ENCODE peak calls at places on chromosomes 1 and 21, in six cellular contexts. One of them, this sample, is unnamed.

GRCh38 chr1:206472454-206472853 is 2.2 kb downstream of the IKBKE start:
- DNase-seq in IMR-90: peak
- DNase-seq in mesenchymal stem cell: peak
- DNase-seq in trophoblast cell: no peak
- DNase-seq in neuronal stem cell: no peak
- DNase-seq in H1: no peak
- DNase-seq in this sample: peak

GRCh38 chr1:52631759-52632331 is 1.1 kb upstream of the SHISAL2A start:
- DNase-seq in IMR-90: no peak
- DNase-seq in mesenchymal stem cell: no peak
- DNase-seq in trophoblast cell: no peak
- DNase-seq in neuronal stem cell: no peak
- DNase-seq in H1: no peak
- DNase-seq in this sample: peak

GRCh38 chr1:89361681-89362080 is 2.2 kb upstream of the GBP6 start:
- DNase-seq in IMR-90: no peak
- DNase-seq in mesenchymal stem cell: no peak
- DNase-seq in trophoblast cell: no peak
- DNase-seq in neuronal stem cell: no peak
- DNase-seq in H1: no peak
- DNase-seq in this sample: no peak

GRCh38 chr1:7975212-7975865 is 13.8 kb downstream of the PARK7 start:
- DNase-seq in IMR-90: peak
- DNase-seq in mesenchymal stem cell: peak
- DNase-seq in trophoblast cell: peak
- DNase-seq in neuronal stem cell: peak
- DNase-seq in H1: peak
- DNase-seq in this sample: peak

GRCh38 chr1:6414443-6414844 is 5.3 kb downstream of the HES2 start:
- DNase-seq in IMR-90: peak
- DNase-seq in mesenchymal stem cell: peak
- DNase-seq in trophoblast cell: peak
- DNase-seq in neuronal stem cell: no peak
- DNase-seq in H1: peak
- DNase-seq in this sample: peak

GRCh38 chr1:205484985-205485967 is 19.2 kb upstream of the CDK18 start:
- DNase-seq in IMR-90: peak
- DNase-seq in mesenchymal stem cell: peak
- DNase-seq in trophoblast cell: peak
- DNase-seq in neuronal stem cell: peak
- DNase-seq in H1: peak
- DNase-seq in this sample: peak

GRCh38 chr1:168053681-168054080 is 83.0 kb downstream of the GPR161 start:
- DNase-seq in IMR-90: no peak
- DNase-seq in mesenchymal stem cell: no peak
- DNase-seq in trophoblast cell: no peak
- DNase-seq in neuronal stem cell: no peak
- DNase-seq in H1: no peak
- DNase-seq in this sample: no peak

GRCh38 chr21:36306872-36307534 is 13.0 kb upstream of the MORC3 start:
- DNase-seq in IMR-90: no peak
- DNase-seq in mesenchymal stem cell: no peak
- DNase-seq in trophoblast cell: peak
- DNase-seq in neuronal stem cell: no peak
- DNase-seq in H1: no peak
- DNase-seq in this sample: no peak

GRCh38 chr1:221634606-221635005 is 107.3 kb downstream of the DUSP10 start:
- DNase-seq in IMR-90: peak
- DNase-seq in mesenchymal stem cell: peak
- DNase-seq in trophoblast cell: no peak
- DNase-seq in neuronal stem cell: no peak
- DNase-seq in H1: no peak
- DNase-seq in this sample: no peak

GRCh38 chr1:63864224-63864623 is 90.4 kb downstream of the ROR1 start:
- DNase-seq in IMR-90: peak
- DNase-seq in mesenchymal stem cell: no peak
- DNase-seq in trophoblast cell: no peak
- DNase-seq in neuronal stem cell: no peak
- DNase-seq in H1: no peak
- DNase-seq in this sample: no peak

GRCh38 chr1:171984850-171985485 is 143.7 kb downstream of the DNM3 start:
- DNase-seq in IMR-90: peak
- DNase-seq in mesenchymal stem cell: peak
- DNase-seq in trophoblast cell: no peak
- DNase-seq in neuronal stem cell: no peak
- DNase-seq in H1: no peak
- DNase-seq in this sample: peak

GRCh38 chr1:23385119-23385621 is 15.5 kb upstream of the ZNF436 start:
- DNase-seq in IMR-90: peak
- DNase-seq in mesenchymal stem cell: peak
- DNase-seq in trophoblast cell: peak
- DNase-seq in neuronal stem cell: no peak
- DNase-seq in H1: no peak
- DNase-seq in this sample: no peak

GRCh38 chr1:71770121-71770520 is 512.2 kb downstream of the NEGR1 start:
- DNase-seq in IMR-90: peak
- DNase-seq in mesenchymal stem cell: no peak
- DNase-seq in trophoblast cell: no peak
- DNase-seq in neuronal stem cell: no peak
- DNase-seq in H1: no peak
- DNase-seq in this sample: no peak

GRCh38 chr21:43761886-43762285 is 14.2 kb downstream of the CSTB start:
- DNase-seq in IMR-90: no peak
- DNase-seq in mesenchymal stem cell: no peak
- DNase-seq in trophoblast cell: no peak
- DNase-seq in neuronal stem cell: no peak
- DNase-seq in H1: no peak
- DNase-seq in this sample: no peak

DNA sequence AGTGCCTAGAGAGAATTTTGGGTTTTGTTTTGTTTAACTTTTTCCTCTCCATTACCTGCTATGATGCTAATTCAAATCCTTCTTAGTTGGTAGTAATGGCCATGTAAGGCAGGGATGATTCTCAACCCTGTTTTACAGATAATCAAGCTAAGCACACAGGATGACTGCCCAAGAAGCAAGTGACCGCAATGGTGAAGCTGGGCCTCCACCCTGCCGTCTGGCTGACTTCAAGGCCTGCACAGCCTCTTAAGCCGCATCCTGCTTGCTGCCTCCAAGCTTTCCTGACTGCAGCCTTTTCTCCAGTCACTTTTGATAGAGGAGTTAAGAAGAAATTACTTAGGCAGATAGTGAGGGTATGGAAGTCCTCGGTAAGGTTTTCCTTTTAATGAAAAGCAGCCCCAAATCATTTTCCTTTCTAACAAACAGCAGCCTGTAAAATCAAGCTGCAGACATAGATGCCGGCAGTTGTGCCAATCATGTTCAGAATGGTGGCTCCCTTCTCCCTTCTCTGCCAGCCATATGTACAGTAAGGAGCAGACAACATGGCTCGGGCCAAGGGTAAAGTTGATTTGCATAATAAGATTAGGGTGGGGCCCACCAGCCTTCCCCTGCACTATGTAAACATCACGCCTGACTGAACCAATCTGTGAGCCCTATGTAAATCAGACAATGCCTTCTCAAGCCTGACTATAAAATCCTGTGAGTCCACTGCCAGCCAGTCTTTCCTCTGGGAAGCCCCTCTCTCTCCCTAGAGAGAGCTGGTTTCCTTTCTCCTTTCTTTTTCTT is 8.8 kb upstream of the CTBS start:
- DNase-seq in IMR-90: no peak
- DNase-seq in mesenchymal stem cell: peak
- DNase-seq in trophoblast cell: no peak
- DNase-seq in neuronal stem cell: no peak
- DNase-seq in H1: no peak
- DNase-seq in this sample: peak
- H4K8ac ChIP-seq in IMR-90: no peak
- H4K8ac ChIP-seq in mesenchymal stem cell: peak
- H4K8ac ChIP-seq in trophoblast cell: no peak
- H4K8ac ChIP-seq in neuronal stem cell: no peak
- H4K8ac ChIP-seq in H1: no peak
- H4K8ac ChIP-seq in this sample: no peak

DNA sequence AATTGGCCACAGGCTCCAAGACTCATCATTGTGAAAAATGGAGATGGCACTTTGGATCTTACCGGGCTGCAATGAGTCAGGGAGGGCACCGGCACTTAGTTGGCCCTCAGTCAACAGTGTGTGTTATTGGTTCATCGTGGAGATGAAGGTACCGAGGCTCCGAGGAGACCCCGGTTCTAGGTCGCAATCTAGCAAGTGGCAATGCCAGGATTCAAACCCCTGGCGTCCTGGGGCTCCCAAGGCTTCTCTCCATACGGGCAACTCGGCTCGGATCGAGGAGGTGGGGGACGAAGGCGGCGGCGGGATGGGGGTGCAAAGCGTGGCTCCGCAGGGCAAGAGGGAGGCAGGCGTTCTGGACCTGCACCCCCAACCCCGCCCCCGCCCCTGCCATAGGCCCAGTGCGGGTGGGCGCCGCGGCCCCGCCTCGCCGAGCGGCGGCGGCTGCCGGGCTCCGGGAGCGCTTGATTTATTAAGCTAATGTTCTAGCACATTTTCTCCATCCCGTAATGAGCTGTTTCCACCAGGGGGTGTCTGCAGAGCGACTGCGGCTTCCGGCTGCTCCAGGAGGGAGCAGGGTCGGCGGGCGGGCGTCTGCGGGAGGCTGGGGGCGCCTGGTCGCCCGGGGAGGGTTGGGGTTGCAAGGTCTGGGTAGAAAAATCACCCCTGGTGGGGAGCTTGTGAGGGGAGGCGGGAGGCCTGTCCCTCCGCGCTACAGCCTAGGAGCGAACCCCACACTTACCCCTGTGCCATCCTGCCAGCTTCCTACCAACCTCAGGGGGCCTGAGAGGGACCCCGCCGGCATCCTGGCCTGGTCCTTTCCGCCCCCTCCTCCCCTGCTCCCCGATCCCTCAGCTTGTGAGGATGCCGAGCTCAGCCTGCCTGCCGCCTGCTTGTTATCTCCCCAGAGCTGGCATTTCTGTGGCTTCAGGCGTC is 48.7 kb upstream of the ACOT11 start:
- DNase-seq in IMR-90: peak
- DNase-seq in mesenchymal stem cell: peak
- DNase-seq in trophoblast cell: no peak
- DNase-seq in neuronal stem cell: no peak
- DNase-seq in H1: peak
- DNase-seq in this sample: peak
- H3K4me3 ChIP-seq in IMR-90: peak
- H3K4me3 ChIP-seq in mesenchymal stem cell: peak
- H3K4me3 ChIP-seq in trophoblast cell: no peak
- H3K4me3 ChIP-seq in neuronal stem cell: peak
- H3K4me3 ChIP-seq in H1: peak
- H3K4me3 ChIP-seq in this sample: no peak

GRCh38 chr1:91057784-91058183 is 35.9 kb upstream of the ZNF644 start:
- DNase-seq in IMR-90: no peak
- DNase-seq in mesenchymal stem cell: no peak
- DNase-seq in trophoblast cell: no peak
- DNase-seq in neuronal stem cell: no peak
- DNase-seq in H1: no peak
- DNase-seq in this sample: no peak

GRCh38 chr1:91059157-91059556 is 37.3 kb upstream of the ZNF644 start:
- DNase-seq in IMR-90: no peak
- DNase-seq in mesenchymal stem cell: no peak
- DNase-seq in trophoblast cell: no peak
- DNase-seq in neuronal stem cell: no peak
- DNase-seq in H1: no peak
- DNase-seq in this sample: no peak

GRCh38 chr1:91053630-91054029 is 31.8 kb upstream of the ZNF644 start:
- DNase-seq in IMR-90: no peak
- DNase-seq in mesenchymal stem cell: no peak
- DNase-seq in trophoblast cell: no peak
- DNase-seq in neuronal stem cell: no peak
- DNase-seq in H1: no peak
- DNase-seq in this sample: no peak

DNA sequence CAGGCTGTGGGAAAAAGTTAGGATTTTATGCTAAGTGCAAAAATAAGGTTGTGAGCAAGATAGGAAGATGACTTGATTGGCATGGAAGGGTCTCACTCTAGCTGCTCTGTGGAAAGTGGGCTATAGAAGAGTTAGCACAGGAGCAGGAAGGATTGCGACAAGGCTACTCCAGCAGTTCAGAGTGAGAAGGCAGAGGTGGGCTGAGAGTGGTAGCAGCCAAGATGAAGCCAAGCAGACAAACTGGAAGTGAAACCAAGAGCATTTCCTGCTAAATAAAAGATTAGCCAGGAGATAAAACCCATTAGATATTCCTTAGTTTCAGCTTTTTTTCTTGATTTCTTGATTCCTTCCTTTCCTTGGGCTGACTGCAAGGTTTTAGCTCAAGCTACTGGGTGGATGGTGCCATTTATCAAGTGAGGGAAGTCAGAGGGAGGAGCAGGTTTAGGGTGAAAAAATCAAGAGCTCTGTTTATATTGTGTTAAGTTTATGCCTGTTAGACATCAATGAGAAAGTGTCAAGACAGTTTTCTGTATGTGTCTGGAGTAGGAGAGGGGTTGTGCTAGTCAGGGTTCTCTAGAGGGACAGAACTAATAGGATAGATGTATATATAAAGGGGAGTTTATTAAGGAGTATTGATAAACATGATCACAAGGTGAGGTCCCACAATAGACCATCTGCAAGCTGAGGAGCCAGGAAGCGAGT is 33.1 kb upstream of the ZNF644 start:
- DNase-seq in IMR-90: no peak
- DNase-seq in mesenchymal stem cell: peak
- DNase-seq in trophoblast cell: no peak
- DNase-seq in neuronal stem cell: no peak
- DNase-seq in H1: no peak
- DNase-seq in this sample: no peak
- H4K8ac ChIP-seq in IMR-90: no peak
- H4K8ac ChIP-seq in mesenchymal stem cell: no peak
- H4K8ac ChIP-seq in trophoblast cell: no peak
- H4K8ac ChIP-seq in neuronal stem cell: no peak
- H4K8ac ChIP-seq in H1: no peak
- H4K8ac ChIP-seq in this sample: no peak

DNA sequence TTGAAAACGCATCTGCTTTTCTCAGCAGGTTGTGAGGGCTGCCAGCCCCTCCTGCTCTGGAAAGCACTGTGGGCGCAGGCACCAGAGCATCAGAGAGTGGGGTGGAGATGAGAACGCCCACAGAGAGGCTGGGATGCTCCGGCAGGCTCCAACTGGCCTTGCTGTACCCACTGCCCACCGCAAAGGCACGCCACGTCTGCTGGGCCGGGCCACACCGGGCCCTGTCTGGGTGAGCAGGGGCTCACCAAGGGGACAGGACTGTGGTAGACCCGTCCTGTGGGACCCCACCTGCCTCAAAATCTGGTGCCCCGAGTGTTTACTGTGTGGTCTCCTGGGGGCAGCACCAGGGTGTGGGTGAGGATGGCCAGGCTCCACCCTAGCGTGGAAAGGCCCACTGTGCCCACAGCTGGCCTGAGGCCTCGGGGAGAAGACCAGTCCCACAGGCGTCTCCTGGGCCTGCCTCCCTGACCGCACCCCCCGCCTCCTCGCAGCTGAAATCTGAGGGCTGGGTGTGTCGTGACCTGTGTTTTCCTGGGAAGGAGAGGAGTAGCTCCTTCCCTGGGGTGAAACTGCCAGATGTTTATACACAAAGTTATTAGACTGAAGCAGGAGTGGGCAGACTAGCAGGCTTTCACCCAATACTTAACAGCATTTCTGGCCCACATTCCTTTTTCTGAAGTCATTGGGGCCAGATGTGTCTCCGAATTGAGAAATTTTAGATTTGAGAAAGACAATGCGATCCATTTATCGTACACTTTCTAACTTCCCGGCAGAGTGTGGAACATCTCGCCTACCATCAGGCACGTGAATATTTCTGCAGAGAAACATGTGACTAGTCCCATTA is 53.8 kb downstream of the STUM start:
- DNase-seq in IMR-90: peak
- DNase-seq in mesenchymal stem cell: peak
- DNase-seq in trophoblast cell: peak
- DNase-seq in neuronal stem cell: no peak
- DNase-seq in H1: no peak
- DNase-seq in this sample: no peak
- H3K4me3 ChIP-seq in IMR-90: no peak
- H3K4me3 ChIP-seq in mesenchymal stem cell: peak
- H3K4me3 ChIP-seq in trophoblast cell: no peak
- H3K4me3 ChIP-seq in neuronal stem cell: no peak
- H3K4me3 ChIP-seq in H1: no peak
- H3K4me3 ChIP-seq in this sample: no peak